ENCODE peak calls at places on chromosomes 1 and 21, in six cellular contexts. One of them, this sample, is unnamed.

GRCh38 chr1:84883286-84883685 is 9.7 kb downstream of the LPAR3 start:
- DNase-seq in body of pancreas: no peak
- DNase-seq in mammary epithelial cell: no peak
- DNase-seq in Peyer's patch: no peak
- DNase-seq in adrenal gland: no peak
- DNase-seq in left ventricle myocardium inferior: no peak
- DNase-seq in this sample: no peak

GRCh38 chr1:16013220-16013907 is 4.5 kb downstream of the HSPB7 start:
- DNase-seq in body of pancreas: peak
- DNase-seq in mammary epithelial cell: peak
- DNase-seq in Peyer's patch: peak
- DNase-seq in adrenal gland: peak
- DNase-seq in left ventricle myocardium inferior: peak
- DNase-seq in this sample: no peak

GRCh38 chr1:84370266-84370665 is 28.0 kb upstream of the DNASE2B start:
- DNase-seq in body of pancreas: no peak
- DNase-seq in mammary epithelial cell: no peak
- DNase-seq in Peyer's patch: no peak
- DNase-seq in adrenal gland: no peak
- DNase-seq in left ventricle myocardium inferior: no peak
- DNase-seq in this sample: no peak

GRCh38 chr1:154466879-154467767 is 34.9 kb upstream of the TDRD10 start:
- DNase-seq in body of pancreas: no peak
- DNase-seq in mammary epithelial cell: no peak
- DNase-seq in Peyer's patch: no peak
- DNase-seq in adrenal gland: no peak
- DNase-seq in left ventricle myocardium inferior: no peak
- DNase-seq in this sample: no peak

GRCh38 chr1:88774151-88774556 is 90.1 kb downstream of the PKN2 start:
- DNase-seq in body of pancreas: no peak
- DNase-seq in mammary epithelial cell: peak
- DNase-seq in Peyer's patch: peak
- DNase-seq in adrenal gland: no peak
- DNase-seq in left ventricle myocardium inferior: no peak
- DNase-seq in this sample: peak

GRCh38 chr1:41739061-41739955 is 179.4 kb downstream of the HIVEP3 start:
- DNase-seq in body of pancreas: peak
- DNase-seq in mammary epithelial cell: peak
- DNase-seq in Peyer's patch: peak
- DNase-seq in adrenal gland: peak
- DNase-seq in left ventricle myocardium inferior: peak
- DNase-seq in this sample: no peak

GRCh38 chr1:227449051-227449450 is 114.3 kb upstream of the ZNF678 start:
- DNase-seq in body of pancreas: peak
- DNase-seq in mammary epithelial cell: no peak
- DNase-seq in Peyer's patch: peak
- DNase-seq in adrenal gland: no peak
- DNase-seq in left ventricle myocardium inferior: no peak
- DNase-seq in this sample: no peak

GRCh38 chr21:38982096-38982495 is 176.4 kb downstream of the ETS2 start:
- DNase-seq in body of pancreas: no peak
- DNase-seq in mammary epithelial cell: no peak
- DNase-seq in Peyer's patch: no peak
- DNase-seq in adrenal gland: no peak
- DNase-seq in left ventricle myocardium inferior: no peak
- DNase-seq in this sample: no peak

GRCh38 chr1:54006508-54006907 is 11.5 kb downstream of the LDLRAD1 start:
- DNase-seq in body of pancreas: no peak
- DNase-seq in mammary epithelial cell: no peak
- DNase-seq in Peyer's patch: no peak
- DNase-seq in adrenal gland: no peak
- DNase-seq in left ventricle myocardium inferior: no peak
- DNase-seq in this sample: no peak

GRCh38 chr1:179586107-179586823 is 5.4 kb upstream of the TDRD5 start:
- DNase-seq in body of pancreas: peak
- DNase-seq in mammary epithelial cell: peak
- DNase-seq in Peyer's patch: peak
- DNase-seq in adrenal gland: peak
- DNase-seq in left ventricle myocardium inferior: peak
- DNase-seq in this sample: peak

GRCh38 chr1:158527190-158527815 is 26.9 kb downstream of the OR6Y1 start:
- DNase-seq in body of pancreas: no peak
- DNase-seq in mammary epithelial cell: peak
- DNase-seq in Peyer's patch: no peak
- DNase-seq in adrenal gland: no peak
- DNase-seq in left ventricle myocardium inferior: no peak
- DNase-seq in this sample: peak

GRCh38 chr21:41750532-41751151 is 16.2 kb downstream of the RIPK4 start:
- DNase-seq in body of pancreas: no peak
- DNase-seq in mammary epithelial cell: no peak
- DNase-seq in Peyer's patch: no peak
- DNase-seq in adrenal gland: no peak
- DNase-seq in left ventricle myocardium inferior: peak
- DNase-seq in this sample: no peak

GRCh38 chr1:33256335-33256700 is at the start of gene ZNF362:
- DNase-seq in body of pancreas: peak
- DNase-seq in mammary epithelial cell: peak
- DNase-seq in Peyer's patch: peak
- DNase-seq in adrenal gland: peak
- DNase-seq in left ventricle myocardium inferior: peak
- DNase-seq in this sample: peak

GRCh38 chr1:240230821-240231220 is 139.1 kb downstream of the FMN2 start:
- DNase-seq in body of pancreas: no peak
- DNase-seq in mammary epithelial cell: no peak
- DNase-seq in Peyer's patch: no peak
- DNase-seq in adrenal gland: no peak
- DNase-seq in left ventricle myocardium inferior: no peak
- DNase-seq in this sample: no peak

GRCh38 chr1:204051258-204051657 is 21.7 kb upstream of the SOX13 start:
- DNase-seq in body of pancreas: no peak
- DNase-seq in mammary epithelial cell: no peak
- DNase-seq in Peyer's patch: no peak
- DNase-seq in adrenal gland: no peak
- DNase-seq in left ventricle myocardium inferior: no peak
- DNase-seq in this sample: no peak

GRCh38 chr1:168195199-168196135 is 16.7 kb downstream of the TIPRL start:
- DNase-seq in body of pancreas: no peak
- DNase-seq in mammary epithelial cell: no peak
- DNase-seq in Peyer's patch: no peak
- DNase-seq in adrenal gland: no peak
- DNase-seq in left ventricle myocardium inferior: no peak
- DNase-seq in this sample: no peak

GRCh38 chr1:160405331-160405877 is 5.0 kb downstream of the VANGL2 start:
- DNase-seq in body of pancreas: no peak
- DNase-seq in mammary epithelial cell: no peak
- DNase-seq in Peyer's patch: no peak
- DNase-seq in adrenal gland: no peak
- DNase-seq in left ventricle myocardium inferior: no peak
- DNase-seq in this sample: no peak

GRCh38 chr1:243786546-243786945 is 63.5 kb downstream of the AKT3 start:
- DNase-seq in body of pancreas: no peak
- DNase-seq in mammary epithelial cell: peak
- DNase-seq in Peyer's patch: no peak
- DNase-seq in adrenal gland: no peak
- DNase-seq in left ventricle myocardium inferior: no peak
- DNase-seq in this sample: no peak

GRCh38 chr1:20430355-20431290 is 55.4 kb downstream of the CAMK2N1 start:
- DNase-seq in body of pancreas: no peak
- DNase-seq in mammary epithelial cell: no peak
- DNase-seq in Peyer's patch: peak
- DNase-seq in adrenal gland: no peak
- DNase-seq in left ventricle myocardium inferior: no peak
- DNase-seq in this sample: no peak

GRCh38 chr1:24720152-24720551 is 25.1 kb upstream of the CLIC4 start:
- DNase-seq in body of pancreas: peak
- DNase-seq in mammary epithelial cell: peak
- DNase-seq in Peyer's patch: peak
- DNase-seq in adrenal gland: peak
- DNase-seq in left ventricle myocardium inferior: peak
- DNase-seq in this sample: no peak

GRCh38 chr1:205812271-205812877 is 624 bp downstream of the SLC41A1 start:
- DNase-seq in body of pancreas: peak
- DNase-seq in mammary epithelial cell: peak
- DNase-seq in Peyer's patch: peak
- DNase-seq in adrenal gland: no peak
- DNase-seq in left ventricle myocardium inferior: no peak
- DNase-seq in this sample: peak

GRCh38 chr1:71667224-71667623 is 586.4 kb upstream of the ZRANB2 start:
- DNase-seq in body of pancreas: no peak
- DNase-seq in mammary epithelial cell: peak
- DNase-seq in Peyer's patch: no peak
- DNase-seq in adrenal gland: no peak
- DNase-seq in left ventricle myocardium inferior: no peak
- DNase-seq in this sample: no peak

GRCh38 chr1:71666609-71667008 is 585.8 kb upstream of the ZRANB2 start:
- DNase-seq in body of pancreas: no peak
- DNase-seq in mammary epithelial cell: no peak
- DNase-seq in Peyer's patch: no peak
- DNase-seq in adrenal gland: no peak
- DNase-seq in left ventricle myocardium inferior: no peak
- DNase-seq in this sample: no peak

DNA sequence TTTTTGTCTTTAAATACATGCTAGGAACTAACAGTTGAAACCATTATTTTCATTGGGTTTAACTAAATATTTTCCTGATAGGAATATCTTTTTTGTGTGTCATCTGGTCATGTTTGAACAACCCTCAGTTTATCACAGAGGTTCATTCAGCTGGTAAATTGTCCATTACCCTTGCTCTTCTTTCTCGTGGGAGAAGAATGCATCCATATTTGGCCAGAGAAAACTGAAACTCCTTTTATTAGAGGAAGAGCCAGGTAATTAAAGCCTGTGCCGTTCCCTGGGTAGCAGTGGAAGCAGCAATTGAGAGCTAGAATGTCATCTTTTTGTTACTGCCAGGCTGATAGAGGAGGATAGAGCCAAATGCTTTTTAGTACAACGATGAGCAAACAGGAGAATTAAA is 587.2 kb upstream of the ZRANB2 start:
- DNase-seq in body of pancreas: no peak
- DNase-seq in mammary epithelial cell: peak
- DNase-seq in Peyer's patch: no peak
- DNase-seq in adrenal gland: no peak
- DNase-seq in left ventricle myocardium inferior: no peak
- DNase-seq in this sample: no peak
- H3K27ac ChIP-seq in body of pancreas: no peak
- H3K27ac ChIP-seq in mammary epithelial cell: no peak
- H3K27ac ChIP-seq in Peyer's patch: no peak
- H3K27ac ChIP-seq in adrenal gland: no peak
- H3K27ac ChIP-seq in left ventricle myocardium inferior: no peak
- H3K27ac ChIP-seq in this sample: no peak

GRCh38 chr1:118826669-118827068 is 161.5 kb downstream of the TBX15 start:
- DNase-seq in body of pancreas: no peak
- DNase-seq in mammary epithelial cell: peak
- DNase-seq in Peyer's patch: no peak
- DNase-seq in adrenal gland: no peak
- DNase-seq in left ventricle myocardium inferior: no peak
- DNase-seq in this sample: no peak
- TF ChIP-seq CTCF in body of pancreas: no peak
- TF ChIP-seq CTCF in mammary epithelial cell: no peak
- TF ChIP-seq CTCF in Peyer's patch: no peak
- TF ChIP-seq CTCF in adrenal gland: no peak
- TF ChIP-seq CTCF in left ventricle myocardium inferior: no peak
- TF ChIP-seq CTCF in this sample: no peak

DNA sequence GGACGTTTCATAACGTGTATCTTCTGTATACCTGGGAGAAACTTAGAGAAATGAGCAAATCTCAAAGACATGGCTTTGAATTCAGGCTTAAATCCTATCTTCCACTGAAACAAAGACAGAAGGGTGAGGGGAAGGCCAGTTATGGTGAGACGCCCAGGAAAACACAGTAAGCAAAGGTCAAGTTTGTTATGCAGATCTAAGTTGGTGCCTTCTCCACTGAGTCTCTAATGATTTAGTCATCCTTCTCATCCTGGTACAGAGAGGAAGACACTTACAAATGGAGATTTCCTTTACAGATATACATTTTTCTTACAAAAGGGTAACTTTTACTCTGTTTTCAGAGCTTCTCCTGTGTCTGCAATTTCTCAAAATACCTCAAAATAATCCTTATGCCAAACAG is 64.4 kb downstream of the MAP3K7CL start:
- DNase-seq in body of pancreas: no peak
- DNase-seq in mammary epithelial cell: no peak
- DNase-seq in Peyer's patch: no peak
- DNase-seq in adrenal gland: no peak
- DNase-seq in left ventricle myocardium inferior: no peak
- DNase-seq in this sample: no peak
- H3K27ac ChIP-seq in body of pancreas: peak
- H3K27ac ChIP-seq in mammary epithelial cell: no peak
- H3K27ac ChIP-seq in Peyer's patch: no peak
- H3K27ac ChIP-seq in adrenal gland: no peak
- H3K27ac ChIP-seq in left ventricle myocardium inferior: peak
- H3K27ac ChIP-seq in this sample: no peak

GRCh38 chr1:224643653-224644052 is 27.5 kb downstream of the CNIH3 start:
- DNase-seq in body of pancreas: no peak
- DNase-seq in mammary epithelial cell: no peak
- DNase-seq in Peyer's patch: no peak
- DNase-seq in adrenal gland: no peak
- DNase-seq in left ventricle myocardium inferior: no peak
- DNase-seq in this sample: no peak
- TF ChIP-seq CTCF in body of pancreas: no peak
- TF ChIP-seq CTCF in mammary epithelial cell: no peak
- TF ChIP-seq CTCF in Peyer's patch: no peak
- TF ChIP-seq CTCF in adrenal gland: no peak
- TF ChIP-seq CTCF in left ventricle myocardium inferior: no peak
- TF ChIP-seq CTCF in this sample: no peak

DNA sequence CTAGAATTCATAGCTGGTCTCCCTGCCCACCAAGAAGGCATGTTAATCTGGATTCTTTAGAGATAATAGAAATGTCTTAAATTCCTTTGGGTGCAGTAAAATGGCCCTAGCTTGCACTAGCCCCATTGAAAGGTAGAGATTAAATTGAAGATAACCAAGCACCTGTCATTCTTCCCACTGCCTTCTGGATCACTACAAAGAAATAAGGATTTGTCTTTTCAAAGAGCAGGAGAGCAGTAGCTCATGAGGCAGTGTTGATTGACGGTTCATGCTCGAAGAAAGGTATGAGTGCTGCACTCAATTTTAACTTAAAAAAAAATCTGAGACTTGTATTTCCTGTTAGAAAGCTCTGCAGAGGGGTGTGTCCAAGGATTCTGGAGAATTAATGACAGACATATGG is 74.9 kb upstream of the F3 start:
- DNase-seq in body of pancreas: no peak
- DNase-seq in mammary epithelial cell: no peak
- DNase-seq in Peyer's patch: no peak
- DNase-seq in adrenal gland: no peak
- DNase-seq in left ventricle myocardium inferior: no peak
- DNase-seq in this sample: no peak
- H3K27ac ChIP-seq in body of pancreas: no peak
- H3K27ac ChIP-seq in mammary epithelial cell: peak
- H3K27ac ChIP-seq in Peyer's patch: no peak
- H3K27ac ChIP-seq in adrenal gland: no peak
- H3K27ac ChIP-seq in left ventricle myocardium inferior: no peak
- H3K27ac ChIP-seq in this sample: no peak

This sample was measured in foreskin keratinocyte.